ENCODE peak calls at places on chromosomes 1 and 21, in five cellular contexts. T is brain microvascular endothelial cell, Q is WERI-Rb-1, C is OCI-M1, N is choroid plexus epithelial cell. W is an unnamed sample.

GRCh38 chr1:74356493-74356892 is 121.3 kb downstream of the TNNI3K start:
- DNase-seq in C (no peak), T (peak), Q (no peak), N (no peak), W (no peak)

GRCh38 chr1:89407355-89407754 is 43.5 kb downstream of the GBP6 start:
- DNase-seq in T (no peak), C (peak), Q (no peak), N (peak), W (no peak)

GRCh38 chr1:154327466-154328317 is 2.4 kb downstream of the ATP8B2 start:
- DNase-seq in C (no peak), Q (no peak), T (no peak), N (no peak), W (no peak)

GRCh38 chr1:17671314-17671705 is 83.8 kb upstream of the ACTL8 start:
- DNase-seq in N (no peak), T (no peak), Q (peak), C (no peak), W (no peak)

GRCh38 chr1:150065184-150065871 is 2.2 kb upstream of the VPS45 start:
- DNase-seq in Q (no peak), N (peak), C (peak), T (no peak), W (no peak)

GRCh38 chr1:197150336-197151005 is 4.0 kb upstream of the ASPM start:
- DNase-seq in Q (no peak), N (no peak), T (no peak), C (no peak), W (no peak)

GRCh38 chr1:245599413-245600174 is 444.8 kb downstream of the KIF26B start:
- DNase-seq in N (peak), C (peak), T (peak), Q (no peak), W (peak)

GRCh38 chr1:235867903-235868469 is 1.3 kb upstream of the LYST start:
- DNase-seq in C (no peak), N (no peak), T (no peak), Q (no peak), W (no peak)

GRCh38 chr1:61426254-61426653 is 298.7 kb downstream of the TM2D1 start:
- DNase-seq in C (no peak), Q (no peak), T (no peak), N (no peak), W (no peak)

GRCh38 chr1:201745023-201745422 is 83.9 kb upstream of the IPO9 start:
- DNase-seq in N (peak), C (no peak), T (peak), Q (no peak), W (no peak)

GRCh38 chr1:8004803-8005573 is 21.1 kb downstream of the ERRFI1 start:
- DNase-seq in T (peak), C (peak), N (peak), Q (peak), W (peak)

GRCh38 chr1:107326823-107327445 is 186.1 kb downstream of the NTNG1 start:
- DNase-seq in N (no peak), Q (peak), T (no peak), C (no peak), W (no peak)

GRCh38 chr1:46550751-46551231 is 656 bp downstream of the KNCN start:
- DNase-seq in Q (no peak), T (no peak), N (no peak), C (no peak), W (no peak)

GRCh38 chr1:178091986-178092745 is 1.7 kb upstream of the RASAL2 start:
- DNase-seq in N (peak), C (no peak), Q (no peak), T (no peak), W (no peak)

GRCh38 chr1:110083453-110084225 is 13.2 kb upstream of the ALX3 start:
- DNase-seq in T (no peak), C (no peak), Q (no peak), N (no peak), W (no peak)

GRCh38 chr1:234611153-234611798 is 1.3 kb upstream of the IRF2BP2 start:
- DNase-seq in C (peak), T (peak), N (peak), Q (peak), W (no peak)

GRCh38 chr1:55702064-55702463 is 486.9 kb upstream of the USP24 start:
- DNase-seq in T (peak), N (peak), Q (peak), C (peak), W (no peak)

GRCh38 chr1:215833936-215834729 is 267.0 kb downstream of the KCTD3 start:
- DNase-seq in C (peak), T (no peak), N (peak), Q (no peak), W (no peak)

GRCh38 chr1:115877511-115877910 is 36.6 kb upstream of the NHLH2 start:
- DNase-seq in T (no peak), Q (peak), C (no peak), N (peak), W (no peak)

GRCh38 chr21:23861908-23862504 is 1745.3 kb downstream of the MRPL39 start:
- DNase-seq in Q (no peak), T (no peak), C (peak), N (no peak), W (no peak)

GRCh38 chr1:204453141-204453772 is 41.3 kb downstream of the PIK3C2B start:
- DNase-seq in C (no peak), Q (no peak), N (no peak), T (no peak), W (no peak)

GRCh38 chr1:112911506-112911905 is 44.5 kb downstream of the SLC16A1 start:
- DNase-seq in N (no peak), C (no peak), Q (no peak), T (no peak), W (no peak)

GRCh38 chr1:59295603-59296002 is 1.3 kb upstream of the FGGY start:
- DNase-seq in N (no peak), T (no peak), Q (no peak), C (no peak), W (no peak)

GRCh38 chr1:184485731-184486723 is 99.2 kb downstream of the C1orf21 start:
- DNase-seq in Q (no peak), T (no peak), C (no peak), N (no peak), W (no peak)

GRCh38 chr1:39213511-39214002 is 9.1 kb downstream of the MACF1 start:
- DNase-seq in C (peak), T (peak), Q (peak), N (peak), W (no peak)

GRCh38 chr21:17414766-17415165 is 98.1 kb upstream of the CXADR start:
- DNase-seq in Q (no peak), N (no peak), C (no peak), T (no peak), W (no peak)

GRCh38 chr1:155858805-155859233 is 548 bp upstream of the SYT11 start:
- DNase-seq in T (peak), N (peak), Q (peak), C (no peak), W (no peak)

GRCh38 chr1:243730499-243731150 is 119.4 kb downstream of the AKT3 start:
- DNase-seq in Q (no peak), T (no peak), N (no peak), C (no peak), W (no peak)

GRCh38 chr1:23896491-23896890 is 16.7 kb downstream of the CNR2 start:
- DNase-seq in N (no peak), C (no peak), T (no peak), Q (no peak), W (no peak)

GRCh38 chr21:34243562-34243961 is 120.2 kb upstream of the KCNE2 start:
- DNase-seq in T (no peak), Q (peak), N (peak), C (peak), W (no peak)

GRCh38 chr1:166283190-166283589 is 116.4 kb upstream of the FAM78B start:
- DNase-seq in Q (no peak), T (no peak), C (no peak), N (no peak), W (no peak)

GRCh38 chr1:8763888-8764287 is 53.6 kb downstream of the RERE start:
- DNase-seq in C (peak), T (no peak), N (no peak), Q (peak), W (no peak)

GRCh38 chr21:27571706-27572105 is 604.8 kb upstream of the ADAMTS5 start:
- DNase-seq in N (peak), Q (no peak), C (no peak), T (peak), W (peak)

GRCh38 chr1:248047008-248047407 is 372 bp downstream of the OR2L3 start:
- DNase-seq in T (no peak), N (no peak), Q (no peak), C (peak), W (no peak)

GRCh38 chr21:33374080-33374873 is 28.9 kb upstream of the IFNGR2 start:
- DNase-seq in C (peak), Q (peak), N (peak), T (peak), W (no peak)

GRCh38 chr1:238111521-238111920 is 220.8 kb upstream of the ZP4 start:
- DNase-seq in C (no peak), Q (no peak), N (no peak), T (no peak), W (no peak)

W was measured in AG09319.